ENCODE peak calls at places on chromosomes 11 and 22, in ten cellular contexts. One of them, this sample, is unnamed. For H3K4me1, the result is how much of the 10 kb centered on the place peaks cover.

GRCh38 chr11:103079833-103080232 is 12.1 kb downstream of the DCUN1D5 start:
- DNase-seq in aorta: no peak
- DNase-seq in heart left ventricle: no peak
- DNase-seq in GM23248: peak
- DNase-seq in A549: no peak
- DNase-seq in foreskin keratinocyte: peak
- DNase-seq in transverse colon: no peak
- DNase-seq in pancreas: no peak
- DNase-seq in cardiac muscle cell: peak
- DNase-seq in kidney: no peak
- DNase-seq in this sample: no peak

GRCh38 chr11:123206671-123207421 is 11.8 kb upstream of the CLMP start:
- DNase-seq in aorta: no peak
- DNase-seq in transverse colon: no peak
- DNase-seq in GM23248: no peak
- DNase-seq in pancreas: no peak
- DNase-seq in kidney: no peak
- DNase-seq in A549: no peak
- DNase-seq in foreskin keratinocyte: no peak
- DNase-seq in cardiac muscle cell: peak
- DNase-seq in heart left ventricle: no peak
- DNase-seq in this sample: no peak

GRCh38 chr11:12745787-12746186 is 71.6 kb downstream of the TEAD1 start:
- DNase-seq in pancreas: no peak
- DNase-seq in GM23248: no peak
- DNase-seq in heart left ventricle: no peak
- DNase-seq in transverse colon: no peak
- DNase-seq in aorta: no peak
- DNase-seq in A549: no peak
- DNase-seq in kidney: no peak
- DNase-seq in cardiac muscle cell: no peak
- DNase-seq in foreskin keratinocyte: no peak
- DNase-seq in this sample: no peak

GRCh38 chr11:14435717-14436116 is 63.9 kb downstream of the COPB1 start:
- DNase-seq in kidney: no peak
- DNase-seq in A549: no peak
- DNase-seq in foreskin keratinocyte: no peak
- DNase-seq in transverse colon: no peak
- DNase-seq in aorta: no peak
- DNase-seq in GM23248: no peak
- DNase-seq in heart left ventricle: no peak
- DNase-seq in pancreas: no peak
- DNase-seq in cardiac muscle cell: no peak
- DNase-seq in this sample: no peak

GRCh38 chr22:24819487-24819886 is 13.5 kb downstream of the SGSM1 start:
- DNase-seq in A549: no peak
- DNase-seq in heart left ventricle: no peak
- DNase-seq in foreskin keratinocyte: no peak
- DNase-seq in pancreas: no peak
- DNase-seq in GM23248: no peak
- DNase-seq in cardiac muscle cell: no peak
- DNase-seq in transverse colon: no peak
- DNase-seq in aorta: no peak
- DNase-seq in kidney: no peak
- DNase-seq in this sample: no peak

GRCh38 chr22:42353883-42354727 is 78.1 kb downstream of the NFAM1 start:
- DNase-seq in transverse colon: no peak
- DNase-seq in A549: no peak
- DNase-seq in heart left ventricle: no peak
- DNase-seq in aorta: no peak
- DNase-seq in kidney: no peak
- DNase-seq in foreskin keratinocyte: no peak
- DNase-seq in pancreas: no peak
- DNase-seq in cardiac muscle cell: peak
- DNase-seq in GM23248: peak
- DNase-seq in this sample: no peak

GRCh38 chr22:23011105-23011674 is 59.1 kb upstream of the GNAZ start:
- DNase-seq in A549: no peak
- DNase-seq in GM23248: no peak
- DNase-seq in kidney: no peak
- DNase-seq in aorta: no peak
- DNase-seq in pancreas: no peak
- DNase-seq in foreskin keratinocyte: no peak
- DNase-seq in transverse colon: no peak
- DNase-seq in cardiac muscle cell: no peak
- DNase-seq in heart left ventricle: no peak
- DNase-seq in this sample: no peak

GRCh38 chr22:21641417-21641794 is 696 bp upstream of the SDF2L1 start:
- DNase-seq in pancreas: peak
- DNase-seq in transverse colon: peak
- DNase-seq in kidney: peak
- DNase-seq in cardiac muscle cell: peak
- DNase-seq in GM23248: peak
- DNase-seq in heart left ventricle: no peak
- DNase-seq in foreskin keratinocyte: no peak
- DNase-seq in A549: peak
- DNase-seq in aorta: no peak
- DNase-seq in this sample: no peak

GRCh38 chr11:69294621-69295078 is 695 bp downstream of the MYEOV start:
- DNase-seq in GM23248: no peak
- DNase-seq in A549: no peak
- DNase-seq in foreskin keratinocyte: no peak
- DNase-seq in kidney: no peak
- DNase-seq in transverse colon: no peak
- DNase-seq in aorta: peak
- DNase-seq in pancreas: no peak
- DNase-seq in cardiac muscle cell: no peak
- DNase-seq in heart left ventricle: no peak
- DNase-seq in this sample: no peak

GRCh38 chr11:69292221-69292648 is 1.7 kb upstream of the MYEOV start:
- DNase-seq in foreskin keratinocyte: no peak
- DNase-seq in heart left ventricle: no peak
- DNase-seq in kidney: peak
- DNase-seq in pancreas: no peak
- DNase-seq in GM23248: peak
- DNase-seq in cardiac muscle cell: peak
- DNase-seq in transverse colon: peak
- DNase-seq in aorta: peak
- DNase-seq in A549: no peak
- DNase-seq in this sample: peak

GRCh38 chr11:69295079-69295994 is 1.4 kb downstream of the MYEOV start:
- DNase-seq in aorta: peak
- DNase-seq in kidney: no peak
- DNase-seq in GM23248: no peak
- DNase-seq in transverse colon: no peak
- DNase-seq in cardiac muscle cell: no peak
- DNase-seq in heart left ventricle: no peak
- DNase-seq in pancreas: no peak
- DNase-seq in foreskin keratinocyte: no peak
- DNase-seq in A549: no peak
- DNase-seq in this sample: no peak

GRCh38 chr11:69293087-69293486 is 868 bp upstream of the MYEOV start:
- DNase-seq in foreskin keratinocyte: no peak
- DNase-seq in A549: no peak
- DNase-seq in transverse colon: no peak
- DNase-seq in kidney: peak
- DNase-seq in heart left ventricle: no peak
- DNase-seq in aorta: peak
- DNase-seq in GM23248: no peak
- DNase-seq in pancreas: no peak
- DNase-seq in cardiac muscle cell: no peak
- DNase-seq in this sample: no peak

DNA sequence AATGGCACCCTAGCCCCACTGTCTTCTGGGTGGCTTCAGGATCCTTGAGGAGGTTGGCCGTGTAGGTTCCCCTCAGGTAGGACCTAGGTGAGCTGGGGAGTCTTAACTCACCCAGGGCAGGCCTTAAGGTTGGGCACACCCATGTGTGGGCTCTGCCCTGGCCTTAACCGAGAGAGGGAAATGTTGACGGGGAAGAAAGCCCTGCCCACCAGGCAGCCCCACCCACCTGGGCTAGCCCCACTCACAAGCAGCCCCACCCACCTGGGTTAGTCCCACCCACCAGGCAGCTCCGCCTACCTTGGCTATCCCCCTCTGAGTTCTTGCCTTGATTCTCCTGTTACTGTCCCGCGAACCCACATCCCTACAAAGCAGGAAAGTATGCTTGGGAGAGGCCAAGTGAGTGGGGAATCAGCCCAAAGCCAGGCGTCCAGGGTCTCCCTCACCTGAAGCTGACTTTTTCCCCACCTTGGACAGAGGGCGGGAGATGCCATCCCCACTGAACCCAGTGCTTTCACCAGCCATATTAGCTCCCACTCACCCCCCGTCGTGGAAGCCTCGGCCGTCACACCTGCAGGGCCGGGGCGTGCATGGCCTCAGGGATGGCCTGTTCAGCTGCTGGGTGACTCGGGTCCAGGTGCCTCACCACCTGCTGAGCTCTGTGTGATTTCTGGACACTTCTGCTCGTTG is at the start of gene MYEOV:
- DNase-seq in heart left ventricle: no peak
- DNase-seq in aorta: peak
- DNase-seq in cardiac muscle cell: peak
- DNase-seq in transverse colon: peak
- DNase-seq in pancreas: no peak
- DNase-seq in GM23248: peak
- DNase-seq in foreskin keratinocyte: peak
- DNase-seq in A549: peak
- DNase-seq in kidney: peak
- DNase-seq in this sample: no peak
- H3K4me1 ChIP-seq in heart left ventricle: under half
- H3K4me1 ChIP-seq in aorta: under half
- H3K4me1 ChIP-seq in cardiac muscle cell: under half
- H3K4me1 ChIP-seq in transverse colon: under half
- H3K4me1 ChIP-seq in pancreas: under half
- H3K4me1 ChIP-seq in GM23248: under half
- H3K4me1 ChIP-seq in foreskin keratinocyte: under half
- H3K4me1 ChIP-seq in A549: under half
- H3K4me1 ChIP-seq in kidney: under half
- H3K4me1 ChIP-seq in this sample: under half

DNA sequence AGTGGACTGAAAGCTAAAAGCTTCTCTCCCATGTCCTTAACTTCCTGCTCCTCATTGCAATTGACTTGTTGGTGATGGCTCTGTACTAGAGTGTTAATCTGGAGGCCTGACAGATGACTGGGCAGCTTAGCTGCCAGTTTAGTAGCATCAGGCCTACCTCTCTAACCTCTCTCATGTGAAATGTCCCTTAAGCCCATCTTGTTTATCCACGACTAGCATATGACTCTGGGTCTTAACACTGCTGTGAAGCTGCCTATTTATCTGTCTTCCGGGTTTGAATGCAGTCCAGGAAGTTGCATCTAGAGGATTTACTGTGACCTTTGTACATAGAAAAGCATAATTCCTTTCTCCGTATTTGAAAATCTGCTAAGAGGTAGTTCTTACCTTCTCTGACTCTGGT is 85.3 kb upstream of the HORMAD2 start:
- DNase-seq in foreskin keratinocyte: no peak
- DNase-seq in transverse colon: no peak
- DNase-seq in kidney: no peak
- DNase-seq in heart left ventricle: no peak
- DNase-seq in GM23248: peak
- DNase-seq in aorta: no peak
- DNase-seq in pancreas: no peak
- DNase-seq in A549: no peak
- DNase-seq in cardiac muscle cell: peak
- DNase-seq in this sample: no peak
- H3K27ac ChIP-seq in foreskin keratinocyte: peak
- H3K27ac ChIP-seq in transverse colon: peak
- H3K27ac ChIP-seq in kidney: peak
- H3K27ac ChIP-seq in heart left ventricle: peak
- H3K27ac ChIP-seq in GM23248: peak
- H3K27ac ChIP-seq in aorta: no peak
- H3K27ac ChIP-seq in pancreas: peak
- H3K27ac ChIP-seq in A549: peak
- H3K27ac ChIP-seq in cardiac muscle cell: no peak
- H3K27ac ChIP-seq in this sample: peak

DNA sequence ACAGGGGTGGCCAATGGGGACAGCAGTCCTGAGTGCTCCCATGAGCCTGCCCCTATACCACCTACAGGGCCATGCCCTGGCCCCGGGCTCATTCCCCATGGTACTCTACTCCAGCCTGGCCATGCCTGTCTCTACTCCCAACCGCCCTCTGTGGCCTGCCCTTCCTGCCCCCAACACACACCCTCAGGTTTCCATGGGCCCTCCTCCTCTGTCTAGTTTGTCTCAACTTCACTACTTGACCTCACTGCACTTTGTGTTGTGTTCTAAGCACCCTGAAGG is 26.3 kb upstream of the RASL10A start:
- DNase-seq in kidney: no peak
- DNase-seq in pancreas: no peak
- DNase-seq in A549: no peak
- DNase-seq in cardiac muscle cell: no peak
- DNase-seq in foreskin keratinocyte: no peak
- DNase-seq in heart left ventricle: no peak
- DNase-seq in GM23248: no peak
- DNase-seq in transverse colon: no peak
- DNase-seq in aorta: no peak
- DNase-seq in this sample: peak
- H3K4me1 ChIP-seq in kidney: under half
- H3K4me1 ChIP-seq in pancreas: under half
- H3K4me1 ChIP-seq in A549: under half
- H3K4me1 ChIP-seq in cardiac muscle cell: under half
- H3K4me1 ChIP-seq in foreskin keratinocyte: under half
- H3K4me1 ChIP-seq in heart left ventricle: under half
- H3K4me1 ChIP-seq in GM23248: under half
- H3K4me1 ChIP-seq in transverse colon: under half
- H3K4me1 ChIP-seq in aorta: under half
- H3K4me1 ChIP-seq in this sample: under half

GRCh38 chr22:50274311-50274710 is 4.1 kb upstream of the MAPK11 start:
- DNase-seq in A549: peak
- DNase-seq in pancreas: no peak
- DNase-seq in transverse colon: peak
- DNase-seq in GM23248: peak
- DNase-seq in aorta: no peak
- DNase-seq in foreskin keratinocyte: no peak
- DNase-seq in heart left ventricle: peak
- DNase-seq in kidney: no peak
- DNase-seq in cardiac muscle cell: peak
- DNase-seq in this sample: no peak

GRCh38 chr22:50270302-50271010 is at the start of gene MAPK11:
- DNase-seq in pancreas: peak
- DNase-seq in cardiac muscle cell: peak
- DNase-seq in heart left ventricle: peak
- DNase-seq in aorta: peak
- DNase-seq in foreskin keratinocyte: peak
- DNase-seq in A549: no peak
- DNase-seq in GM23248: peak
- DNase-seq in kidney: peak
- DNase-seq in transverse colon: peak
- DNase-seq in this sample: peak

GRCh38 chr22:50271011-50271394 is 823 bp upstream of the MAPK11 start:
- DNase-seq in heart left ventricle: no peak
- DNase-seq in GM23248: no peak
- DNase-seq in cardiac muscle cell: no peak
- DNase-seq in aorta: no peak
- DNase-seq in transverse colon: no peak
- DNase-seq in pancreas: no peak
- DNase-seq in foreskin keratinocyte: no peak
- DNase-seq in kidney: no peak
- DNase-seq in A549: no peak
- DNase-seq in this sample: no peak

GRCh38 chr22:50271519-50271970 is 1.4 kb upstream of the MAPK11 start:
- DNase-seq in transverse colon: peak
- DNase-seq in heart left ventricle: peak
- DNase-seq in cardiac muscle cell: peak
- DNase-seq in foreskin keratinocyte: no peak
- DNase-seq in pancreas: no peak
- DNase-seq in GM23248: peak
- DNase-seq in A549: no peak
- DNase-seq in aorta: peak
- DNase-seq in kidney: no peak
- DNase-seq in this sample: peak

GRCh38 chr22:50272103-50272782 is 2.1 kb upstream of the MAPK11 start:
- DNase-seq in kidney: no peak
- DNase-seq in cardiac muscle cell: no peak
- DNase-seq in A549: no peak
- DNase-seq in aorta: no peak
- DNase-seq in pancreas: no peak
- DNase-seq in GM23248: no peak
- DNase-seq in heart left ventricle: no peak
- DNase-seq in foreskin keratinocyte: no peak
- DNase-seq in transverse colon: no peak
- DNase-seq in this sample: no peak
- H3K27ac ChIP-seq in kidney: no peak
- H3K27ac ChIP-seq in cardiac muscle cell: no peak
- H3K27ac ChIP-seq in A549: peak
- H3K27ac ChIP-seq in aorta: no peak
- H3K27ac ChIP-seq in pancreas: no peak
- H3K27ac ChIP-seq in GM23248: no peak
- H3K27ac ChIP-seq in heart left ventricle: peak
- H3K27ac ChIP-seq in foreskin keratinocyte: no peak
- H3K27ac ChIP-seq in transverse colon: no peak
- H3K27ac ChIP-seq in this sample: no peak